ENCODE peak calls at places on chromosomes 5 and 9, in eight cellular contexts. A is breast epithelium, E is IMR-90, Z is PC-3, J is esophagus muscularis mucosa, C is astrocyte, U is Peyer's patch, V is mesendoderm. Y is an unnamed sample.

GRCh38 chr5:166499452-166500240 is 1791.8 kb upstream of the WWC1 start:
- DNase-seq in A (no peak), E (no peak), Z (no peak), J (no peak), C (peak), U (no peak), V (no peak), Y (no peak)

GRCh38 chr5:66089384-66089783 is 54.7 kb upstream of the SREK1 start:
- DNase-seq in A (no peak), E (no peak), Z (no peak), J (no peak), C (no peak), U (no peak), V (no peak), Y (no peak)

GRCh38 chr5:91058575-91058974 is 324.5 kb downstream of the ARRDC3 start:
- DNase-seq in A (no peak), E (no peak), Z (peak), J (no peak), C (no peak), U (peak), V (no peak), Y (peak)

GRCh38 chr5:174636081-174636480 is 88.3 kb upstream of the MSX2 start:
- DNase-seq in A (no peak), E (no peak), Z (no peak), J (no peak), C (no peak), U (no peak), V (no peak), Y (no peak)

GRCh38 chr5:89213584-89213983 is 330.6 kb upstream of the MEF2C start:
- DNase-seq in A (no peak), E (peak), Z (no peak), J (no peak), C (peak), U (no peak), V (no peak), Y (no peak)

GRCh38 chr9:38233343-38233742 is 159.2 kb upstream of the ALDH1B1 start:
- DNase-seq in A (no peak), E (no peak), Z (no peak), J (no peak), C (no peak), U (no peak), V (no peak), Y (no peak)

GRCh38 chr5:142770650-142771609 is 753 bp downstream of the ARHGAP26 start:
- DNase-seq in A (peak), E (no peak), Z (peak), J (peak), C (no peak), U (peak), V (peak), Y (peak)

GRCh38 chr5:56829137-56829536 is 13.8 kb downstream of the MAP3K1 start:
- DNase-seq in A (no peak), E (peak), Z (peak), J (no peak), C (peak), U (peak), V (no peak), Y (peak)

GRCh38 chr5:1648806-1649205 is 125.0 kb upstream of the LPCAT1 start:
- DNase-seq in A (no peak), E (no peak), Z (no peak), J (no peak), C (peak), U (no peak), V (no peak), Y (no peak)

GRCh38 chr5:79924936-79925893 is 65.8 kb downstream of the MTX3 start:
- DNase-seq in A (no peak), E (peak), Z (peak), J (peak), C (no peak), U (no peak), V (peak), Y (no peak)

GRCh38 chr5:64144429-64145215 is 21.0 kb upstream of the RNF180 start:
- DNase-seq in A (no peak), E (no peak), Z (peak), J (peak), C (peak), U (no peak), V (no peak), Y (no peak)

GRCh38 chr5:1507457-1507856 is 16.3 kb downstream of the LPCAT1 start:
- DNase-seq in A (no peak), E (no peak), Z (no peak), J (no peak), C (no peak), U (peak), V (no peak), Y (no peak)

GRCh38 chr5:150122158-150122510 is 33.5 kb downstream of the PDGFRB start:
- DNase-seq in A (no peak), E (no peak), Z (peak), J (no peak), C (no peak), U (peak), V (no peak), Y (peak)

GRCh38 chr9:10009401-10009800 is 603.4 kb downstream of the PTPRD start:
- DNase-seq in A (no peak), E (no peak), Z (no peak), J (no peak), C (no peak), U (no peak), V (peak), Y (no peak)

GRCh38 chr5:178123094-178123986 is 7.5 kb upstream of the RMND5B start:
- DNase-seq in A (peak), E (no peak), Z (no peak), J (no peak), C (no peak), U (no peak), V (no peak), Y (no peak)

GRCh38 chr9:86580688-86581087 is 226.5 kb upstream of the TUT7 start:
- DNase-seq in A (no peak), E (peak), Z (no peak), J (no peak), C (no peak), U (no peak), V (no peak), Y (no peak)

GRCh38 chr9:86585422-86586143 is 231.4 kb upstream of the TUT7 start:
- DNase-seq in A (no peak), E (peak), Z (no peak), J (no peak), C (no peak), U (no peak), V (peak), Y (no peak)

GRCh38 chr9:86591472-86591871 is 237.3 kb upstream of the TUT7 start:
- DNase-seq in A (no peak), E (no peak), Z (no peak), J (no peak), C (no peak), U (no peak), V (no peak), Y (no peak)

GRCh38 chr9:86589273-86589672 is 235.1 kb upstream of the TUT7 start:
- DNase-seq in A (no peak), E (no peak), Z (no peak), J (no peak), C (no peak), U (no peak), V (peak), Y (no peak)

DNA sequence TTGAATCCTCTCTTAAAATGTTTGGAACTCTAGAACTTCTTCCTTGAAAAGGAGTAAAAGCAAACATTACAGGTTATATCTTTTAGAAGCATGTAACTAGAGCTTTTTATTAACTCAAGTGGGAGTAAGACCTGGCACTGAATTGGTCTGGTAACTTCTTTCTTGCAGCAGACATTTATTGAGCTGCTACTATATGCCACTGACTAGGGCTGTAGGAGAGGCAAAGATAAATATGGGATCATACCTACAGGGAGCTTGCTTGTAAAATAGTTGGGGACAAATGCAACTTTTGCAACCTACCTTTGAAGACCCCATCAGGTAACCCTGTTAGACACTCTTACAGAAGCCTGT is 231.9 kb upstream of the TUT7 start:
- DNase-seq in A (no peak), E (no peak), Z (no peak), J (no peak), C (no peak), U (no peak), V (no peak), Y (no peak)
- H3K27ac ChIP-seq in A (peak), E (peak), Z (no peak), J (peak), C (no peak), U (no peak), V (no peak), Y (peak)

DNA sequence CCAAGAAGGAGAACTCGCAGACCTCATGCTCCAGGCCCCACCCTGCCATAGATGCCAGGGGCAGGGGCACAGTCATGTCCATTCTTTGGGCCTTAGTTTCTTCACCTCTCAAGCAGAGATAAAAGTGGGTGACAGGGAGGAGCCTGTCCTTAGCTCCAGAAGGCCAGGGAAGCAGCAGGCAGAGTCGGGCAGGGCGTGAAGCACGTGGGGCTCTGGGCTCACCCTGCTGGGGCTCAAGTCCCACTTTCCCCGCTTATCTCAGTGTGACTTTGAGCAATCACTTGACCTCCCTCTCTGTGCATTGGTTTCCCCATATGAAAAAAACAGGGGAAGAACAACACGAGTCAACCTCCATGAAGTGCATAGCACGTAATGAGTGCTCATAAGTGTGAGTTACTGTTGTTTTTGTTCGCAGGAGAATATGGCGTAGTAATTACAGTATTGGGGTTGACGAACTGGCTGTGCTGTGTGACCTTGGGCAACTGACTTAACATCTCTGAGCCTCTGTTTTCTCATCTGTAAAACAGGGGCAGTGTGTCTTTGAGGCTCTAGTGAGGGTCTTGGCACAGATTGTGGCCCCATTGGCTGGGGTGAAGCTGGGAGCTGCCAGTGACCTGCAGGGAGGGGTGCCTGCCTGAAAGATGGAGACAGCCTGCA is 39.9 kb upstream of the HAND1 start:
- DNase-seq in A (no peak), E (no peak), Z (no peak), J (no peak), C (no peak), U (no peak), V (peak), Y (no peak)
- H3K4me3 ChIP-seq in A (no peak), E (no peak), Z (no peak), J (no peak), C (no peak), U (no peak), V (no peak), Y (no peak)

GRCh38 chr5:74952406-74952805 is 86.2 kb upstream of the FAM169A start:
- DNase-seq in A (no peak), E (no peak), Z (no peak), J (no peak), C (no peak), U (no peak), V (no peak), Y (no peak)

GRCh38 chr5:74953601-74953960 is 87.4 kb upstream of the FAM169A start:
- DNase-seq in A (no peak), E (no peak), Z (no peak), J (no peak), C (no peak), U (no peak), V (no peak), Y (no peak)

GRCh38 chr5:74950836-74951515 is 84.8 kb upstream of the FAM169A start:
- DNase-seq in A (no peak), E (peak), Z (no peak), J (no peak), C (no peak), U (no peak), V (no peak), Y (no peak)

GRCh38 chr5:74949976-74950375 is 83.8 kb upstream of the FAM169A start:
- DNase-seq in A (no peak), E (no peak), Z (no peak), J (no peak), C (no peak), U (no peak), V (no peak), Y (no peak)

DNA sequence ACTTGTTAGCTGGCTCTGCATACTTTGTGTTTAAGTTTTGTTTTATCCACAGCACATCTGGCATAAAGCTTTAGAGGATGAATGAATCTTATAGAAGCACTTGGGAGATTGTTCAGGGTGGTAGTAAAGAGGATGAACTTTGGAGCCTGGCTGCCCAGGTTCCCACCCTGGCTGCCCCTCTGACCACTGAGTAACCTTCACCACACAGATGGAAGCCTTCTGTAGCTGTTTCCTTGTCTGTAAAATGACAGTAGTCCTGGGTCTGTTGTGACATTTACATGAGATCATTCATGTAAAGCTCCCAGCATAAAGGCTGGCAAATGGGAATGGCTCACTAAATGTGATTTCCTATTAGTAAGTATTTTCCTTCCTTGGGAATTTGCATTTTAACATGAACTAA is 85.7 kb upstream of the FAM169A start:
- DNase-seq in A (no peak), E (no peak), Z (no peak), J (no peak), C (no peak), U (no peak), V (no peak), Y (no peak)
- H3K27ac ChIP-seq in A (no peak), E (peak), Z (no peak), J (no peak), C (no peak), U (no peak), V (no peak), Y (no peak)

DNA sequence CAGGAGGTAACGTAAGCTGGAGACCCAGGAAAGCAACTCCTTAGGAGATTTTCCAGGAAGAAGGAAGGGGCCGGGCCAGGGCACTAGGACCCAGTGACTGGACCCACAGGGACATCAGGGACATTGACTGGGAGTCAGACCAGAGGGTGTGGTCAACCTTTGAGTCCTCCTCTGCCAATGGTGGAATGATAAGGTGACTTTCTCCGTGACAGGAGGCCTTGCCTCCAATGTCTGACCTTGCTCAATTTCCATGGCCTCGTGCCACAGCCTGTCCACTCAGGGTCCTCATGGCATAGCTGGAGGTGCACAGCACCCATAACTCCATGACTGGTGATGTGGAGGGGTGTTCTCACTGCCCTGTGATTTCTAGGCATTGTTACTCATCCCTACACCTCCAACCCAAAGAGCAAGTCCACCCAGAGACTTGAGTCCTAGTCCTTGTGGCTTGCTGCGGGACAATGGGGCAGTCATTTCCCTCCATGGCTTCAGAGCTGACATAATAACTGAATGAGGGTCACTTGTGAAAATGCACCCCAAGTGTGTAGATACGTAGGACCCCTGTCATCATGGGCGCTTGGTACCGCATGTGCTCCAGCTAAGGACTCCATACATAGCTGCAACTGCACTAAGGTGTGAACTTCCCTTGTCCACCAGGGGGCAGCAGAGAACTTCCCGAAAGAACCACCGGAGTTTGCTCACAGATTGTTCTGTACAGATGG is 4.1 kb upstream of the AMBP start:
- DNase-seq in A (peak), E (peak), Z (peak), J (peak), C (peak), U (peak), V (peak), Y (peak)
- H3K4me3 ChIP-seq in A (no peak), E (no peak), Z (no peak), J (no peak), C (no peak), U (no peak), V (no peak), Y (no peak)

GRCh38 chr5:158639876-158640570 is 459.7 kb downstream of the EBF1 start:
- DNase-seq in A (no peak), E (peak), Z (peak), J (no peak), C (no peak), U (no peak), V (no peak), Y (no peak)
- H3K27ac ChIP-seq in A (no peak), E (no peak), Z (peak), J (no peak), C (peak), U (no peak), V (no peak), Y (no peak)

GRCh38 chr5:52943808-52944207 is 45.3 kb upstream of the ITGA2 start:
- DNase-seq in A (no peak), E (no peak), Z (no peak), J (no peak), C (no peak), U (no peak), V (no peak), Y (no peak)

GRCh38 chr5:52947208-52947607 is 41.9 kb upstream of the ITGA2 start:
- DNase-seq in A (no peak), E (peak), Z (no peak), J (no peak), C (no peak), U (no peak), V (no peak), Y (no peak)

GRCh38 chr5:52947851-52948250 is 41.3 kb upstream of the ITGA2 start:
- DNase-seq in A (no peak), E (peak), Z (no peak), J (no peak), C (peak), U (no peak), V (no peak), Y (no peak)

GRCh38 chr5:52943285-52943684 is 45.9 kb upstream of the ITGA2 start:
- DNase-seq in A (no peak), E (no peak), Z (peak), J (no peak), C (no peak), U (no peak), V (no peak), Y (no peak)

DNA sequence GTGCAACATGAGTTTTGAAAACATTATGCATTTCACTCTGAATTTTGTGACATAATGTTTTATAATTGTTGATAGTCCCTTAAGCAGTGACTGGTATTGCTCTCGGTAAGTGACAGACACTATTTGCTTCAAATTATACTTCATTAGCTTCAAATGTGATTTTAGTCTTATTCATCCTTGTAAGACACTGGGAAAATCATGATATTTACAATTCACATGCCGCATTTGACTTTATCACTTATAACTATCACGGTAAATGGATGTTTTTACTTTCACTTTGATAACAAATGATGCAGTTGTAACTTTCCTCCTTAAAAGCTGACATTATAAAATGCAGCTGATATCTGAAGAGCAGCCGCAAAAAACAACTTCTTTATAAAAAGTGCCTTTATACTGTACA is 44.1 kb upstream of the ITGA2 start:
- DNase-seq in A (no peak), E (no peak), Z (no peak), J (no peak), C (no peak), U (no peak), V (no peak), Y (no peak)
- H3K4me3 ChIP-seq in A (peak), E (peak), Z (peak), J (peak), C (peak), U (no peak), V (no peak), Y (no peak)

GRCh38 chr9:114363424-114363823 is 24.4 kb downstream of the AKNA start:
- DNase-seq in A (no peak), E (no peak), Z (no peak), J (no peak), C (no peak), U (no peak), V (no peak), Y (no peak)
- H3K27ac ChIP-seq in A (peak), E (no peak), Z (peak), J (no peak), C (no peak), U (peak), V (no peak), Y (peak)

GRCh38 chr9:128304971-128305288 is 17.3 kb downstream of the TRUB2 start:
- DNase-seq in A (no peak), E (peak), Z (peak), J (no peak), C (peak), U (no peak), V (no peak), Y (peak)

GRCh38 chr9:128310461-128310860 is 11.8 kb downstream of the TRUB2 start:
- DNase-seq in A (no peak), E (no peak), Z (no peak), J (no peak), C (no peak), U (no peak), V (no peak), Y (no peak)

GRCh38 chr9:128314697-128315096 is 7.5 kb downstream of the TRUB2 start:
- DNase-seq in A (no peak), E (no peak), Z (no peak), J (no peak), C (no peak), U (no peak), V (no peak), Y (no peak)

GRCh38 chr9:128304151-128304970 is 17.9 kb downstream of the TRUB2 start:
- DNase-seq in A (no peak), E (peak), Z (no peak), J (no peak), C (no peak), U (no peak), V (no peak), Y (no peak)

GRCh38 chr9:128309551-128309950 is 12.7 kb downstream of the TRUB2 start:
- DNase-seq in A (no peak), E (no peak), Z (no peak), J (no peak), C (no peak), U (no peak), V (no peak), Y (no peak)
- H3K4me3 ChIP-seq in A (no peak), E (no peak), Z (no peak), J (no peak), C (no peak), U (no peak), V (no peak), Y (no peak)

DNA sequence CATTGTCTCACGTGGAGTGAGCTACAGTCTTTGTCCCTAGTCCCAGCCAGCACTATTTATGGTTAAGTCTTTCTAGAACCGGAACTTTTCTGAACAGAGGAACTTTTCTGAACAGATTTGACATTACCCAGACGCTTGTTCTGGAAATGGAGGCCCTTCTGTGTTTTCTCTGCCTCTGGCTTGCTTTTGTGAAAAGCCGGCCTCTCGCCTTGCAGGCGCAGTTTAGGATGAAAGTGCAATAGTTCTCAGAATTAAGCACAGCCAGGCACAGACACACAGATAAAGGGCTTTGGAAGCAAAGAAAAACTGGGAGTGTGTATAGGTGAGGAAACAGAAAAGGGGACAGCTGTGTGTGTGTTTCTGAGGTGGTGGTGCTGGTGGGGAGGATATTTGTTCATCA is 5.9 kb downstream of the GDNF start:
- DNase-seq in A (no peak), E (no peak), Z (no peak), J (no peak), C (no peak), U (no peak), V (no peak), Y (no peak)
- H3K27ac ChIP-seq in A (no peak), E (no peak), Z (no peak), J (peak), C (no peak), U (no peak), V (no peak), Y (peak)